ENCODE peak calls at places on chromosomes 5 and 9, in five cellular contexts. One of them, this sample, is unnamed. For H3K36me3, the result is how much of the 10 kb centered on the place peaks cover.

GRCh38 chr9:11551106-11551505 is 938.3 kb upstream of the PTPRD start:
- ATAC-seq in HepG2: no peak
- ATAC-seq in upper lobe of left lung: no peak
- ATAC-seq in K562: no peak
- ATAC-seq in GM12878: no peak
- ATAC-seq in this sample: no peak

GRCh38 chr5:126339215-126339805 is 83.9 kb upstream of the GRAMD2B start:
- ATAC-seq in HepG2: peak
- ATAC-seq in upper lobe of left lung: no peak
- ATAC-seq in GM12878: peak
- ATAC-seq in K562: peak
- ATAC-seq in this sample: peak

GRCh38 chr5:16736158-16736994 is 119.6 kb upstream of the RETREG1 start:
- ATAC-seq in upper lobe of left lung: peak
- ATAC-seq in GM12878: no peak
- ATAC-seq in K562: peak
- ATAC-seq in HepG2: peak
- ATAC-seq in this sample: no peak

GRCh38 chr5:140596364-140596763 is 31.7 kb downstream of the SLC35A4 start:
- ATAC-seq in upper lobe of left lung: no peak
- ATAC-seq in GM12878: no peak
- ATAC-seq in HepG2: no peak
- ATAC-seq in K562: no peak
- ATAC-seq in this sample: no peak

GRCh38 chr5:72363146-72363802 is 43.1 kb downstream of the PTCD2 start:
- ATAC-seq in upper lobe of left lung: no peak
- ATAC-seq in K562: no peak
- ATAC-seq in HepG2: no peak
- ATAC-seq in GM12878: no peak
- ATAC-seq in this sample: no peak

GRCh38 chr5:60538955-60539866 is 160.8 kb downstream of the DEPDC1B start:
- ATAC-seq in K562: no peak
- ATAC-seq in HepG2: no peak
- ATAC-seq in upper lobe of left lung: no peak
- ATAC-seq in GM12878: no peak
- ATAC-seq in this sample: no peak

GRCh38 chr9:124259273-124260078 is 1.7 kb downstream of the NEK6 start:
- ATAC-seq in HepG2: peak
- ATAC-seq in K562: peak
- ATAC-seq in GM12878: peak
- ATAC-seq in upper lobe of left lung: peak
- ATAC-seq in this sample: peak

GRCh38 chr5:9817819-9818218 is 187.7 kb upstream of the TAS2R1 start:
- ATAC-seq in GM12878: no peak
- ATAC-seq in K562: no peak
- ATAC-seq in upper lobe of left lung: no peak
- ATAC-seq in HepG2: no peak
- ATAC-seq in this sample: no peak

GRCh38 chr5:67427745-67428298 is 231.2 kb upstream of the CD180 start:
- ATAC-seq in HepG2: no peak
- ATAC-seq in upper lobe of left lung: no peak
- ATAC-seq in GM12878: no peak
- ATAC-seq in K562: no peak
- ATAC-seq in this sample: no peak

GRCh38 chr5:90689064-90689463 is 130.5 kb downstream of the ADGRV1 start:
- ATAC-seq in GM12878: no peak
- ATAC-seq in upper lobe of left lung: no peak
- ATAC-seq in K562: peak
- ATAC-seq in HepG2: no peak
- ATAC-seq in this sample: no peak

GRCh38 chr5:42566658-42567313 is 143.5 kb downstream of the GHR start:
- ATAC-seq in HepG2: no peak
- ATAC-seq in upper lobe of left lung: no peak
- ATAC-seq in K562: no peak
- ATAC-seq in GM12878: no peak
- ATAC-seq in this sample: peak

GRCh38 chr5:111394580-111394979 is 117.8 kb downstream of the STARD4 start:
- ATAC-seq in GM12878: no peak
- ATAC-seq in HepG2: no peak
- ATAC-seq in K562: no peak
- ATAC-seq in upper lobe of left lung: no peak
- ATAC-seq in this sample: no peak

GRCh38 chr5:151743535-151743934 is 14.9 kb downstream of the ATOX1 start:
- ATAC-seq in upper lobe of left lung: no peak
- ATAC-seq in GM12878: no peak
- ATAC-seq in HepG2: no peak
- ATAC-seq in K562: no peak
- ATAC-seq in this sample: no peak

GRCh38 chr9:131690950-131691573 is 48.8 kb downstream of the RAPGEF1 start:
- ATAC-seq in upper lobe of left lung: no peak
- ATAC-seq in GM12878: peak
- ATAC-seq in K562: no peak
- ATAC-seq in HepG2: no peak
- ATAC-seq in this sample: no peak

GRCh38 chr9:93681316-93682154 is 105.2 kb downstream of the PHF2 start:
- ATAC-seq in HepG2: peak
- ATAC-seq in K562: peak
- ATAC-seq in GM12878: peak
- ATAC-seq in upper lobe of left lung: no peak
- ATAC-seq in this sample: no peak

GRCh38 chr9:114674798-114675554 is 7.0 kb downstream of the TEX48 start:
- ATAC-seq in HepG2: no peak
- ATAC-seq in K562: no peak
- ATAC-seq in upper lobe of left lung: no peak
- ATAC-seq in GM12878: no peak
- ATAC-seq in this sample: no peak

GRCh38 chr9:137311171-137311970 is 9.3 kb upstream of the NRARP start:
- ATAC-seq in GM12878: no peak
- ATAC-seq in K562: peak
- ATAC-seq in upper lobe of left lung: no peak
- ATAC-seq in HepG2: no peak
- ATAC-seq in this sample: no peak

GRCh38 chr5:92556747-92557146 is 1024.3 kb downstream of the NR2F1-AS1 start:
- ATAC-seq in HepG2: no peak
- ATAC-seq in GM12878: no peak
- ATAC-seq in K562: no peak
- ATAC-seq in upper lobe of left lung: no peak
- ATAC-seq in this sample: no peak

GRCh38 chr5:92553326-92553725 is 1027.7 kb downstream of the NR2F1-AS1 start:
- ATAC-seq in upper lobe of left lung: no peak
- ATAC-seq in K562: no peak
- ATAC-seq in HepG2: no peak
- ATAC-seq in GM12878: peak
- ATAC-seq in this sample: no peak

GRCh38 chr5:92548351-92548750 is 1032.7 kb downstream of the NR2F1-AS1 start:
- ATAC-seq in GM12878: no peak
- ATAC-seq in HepG2: no peak
- ATAC-seq in upper lobe of left lung: no peak
- ATAC-seq in K562: no peak
- ATAC-seq in this sample: no peak

GRCh38 chr5:92554447-92555085 is 1026.5 kb downstream of the NR2F1-AS1 start:
- ATAC-seq in GM12878: no peak
- ATAC-seq in K562: no peak
- ATAC-seq in HepG2: no peak
- ATAC-seq in upper lobe of left lung: no peak
- ATAC-seq in this sample: no peak

DNA sequence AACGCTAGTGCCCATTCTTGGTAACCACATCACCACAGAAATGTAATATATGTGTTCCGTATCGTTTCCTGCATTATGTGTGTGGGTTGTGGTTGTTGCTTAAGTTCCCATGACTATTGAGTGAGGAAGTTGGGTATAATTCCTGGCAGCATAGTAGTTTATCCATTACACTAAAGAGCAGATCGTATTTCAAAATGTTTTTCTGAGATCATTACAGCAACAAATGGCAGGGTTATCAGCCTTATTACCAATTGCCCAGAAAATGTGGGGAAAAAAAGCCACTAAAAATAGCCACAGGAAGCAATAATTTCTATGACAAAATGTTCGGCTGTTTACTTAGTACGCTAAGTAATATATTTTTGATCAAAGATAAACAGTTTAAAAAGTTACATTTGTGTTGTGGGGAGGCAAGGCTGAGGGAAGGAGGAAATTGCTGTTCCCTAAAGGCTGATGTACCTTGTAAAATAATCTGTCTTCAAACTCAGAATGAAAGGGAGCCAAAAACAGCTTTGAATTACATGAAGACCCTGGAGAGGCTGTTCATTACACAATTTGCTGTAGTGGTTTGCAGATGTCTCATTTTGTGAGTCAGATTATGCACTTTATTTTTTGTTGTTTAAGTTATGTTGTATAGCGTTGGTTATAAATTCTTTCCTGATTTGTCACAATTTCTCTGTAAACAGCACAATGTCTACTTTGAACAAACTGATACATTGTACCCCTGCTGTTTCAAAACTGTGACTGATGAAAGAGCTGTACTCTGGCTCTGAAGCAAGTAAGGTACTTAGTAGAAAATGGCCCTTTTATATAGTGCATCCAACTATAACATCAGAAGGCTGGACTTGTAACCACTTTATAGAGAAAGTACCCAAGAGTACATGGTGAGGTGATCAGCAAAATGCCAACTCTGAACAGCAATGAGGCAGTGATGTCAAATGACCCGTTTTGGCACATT is 1028.5 kb downstream of the NR2F1-AS1 start:
- ATAC-seq in GM12878: peak
- ATAC-seq in K562: no peak
- ATAC-seq in HepG2: peak
- ATAC-seq in upper lobe of left lung: no peak
- ATAC-seq in this sample: peak
- TF ChIP-seq EP300 in GM12878: no peak
- TF ChIP-seq EP300 in K562: no peak
- TF ChIP-seq EP300 in HepG2: no peak
- TF ChIP-seq EP300 in upper lobe of left lung: no peak
- TF ChIP-seq EP300 in this sample: no peak

DNA sequence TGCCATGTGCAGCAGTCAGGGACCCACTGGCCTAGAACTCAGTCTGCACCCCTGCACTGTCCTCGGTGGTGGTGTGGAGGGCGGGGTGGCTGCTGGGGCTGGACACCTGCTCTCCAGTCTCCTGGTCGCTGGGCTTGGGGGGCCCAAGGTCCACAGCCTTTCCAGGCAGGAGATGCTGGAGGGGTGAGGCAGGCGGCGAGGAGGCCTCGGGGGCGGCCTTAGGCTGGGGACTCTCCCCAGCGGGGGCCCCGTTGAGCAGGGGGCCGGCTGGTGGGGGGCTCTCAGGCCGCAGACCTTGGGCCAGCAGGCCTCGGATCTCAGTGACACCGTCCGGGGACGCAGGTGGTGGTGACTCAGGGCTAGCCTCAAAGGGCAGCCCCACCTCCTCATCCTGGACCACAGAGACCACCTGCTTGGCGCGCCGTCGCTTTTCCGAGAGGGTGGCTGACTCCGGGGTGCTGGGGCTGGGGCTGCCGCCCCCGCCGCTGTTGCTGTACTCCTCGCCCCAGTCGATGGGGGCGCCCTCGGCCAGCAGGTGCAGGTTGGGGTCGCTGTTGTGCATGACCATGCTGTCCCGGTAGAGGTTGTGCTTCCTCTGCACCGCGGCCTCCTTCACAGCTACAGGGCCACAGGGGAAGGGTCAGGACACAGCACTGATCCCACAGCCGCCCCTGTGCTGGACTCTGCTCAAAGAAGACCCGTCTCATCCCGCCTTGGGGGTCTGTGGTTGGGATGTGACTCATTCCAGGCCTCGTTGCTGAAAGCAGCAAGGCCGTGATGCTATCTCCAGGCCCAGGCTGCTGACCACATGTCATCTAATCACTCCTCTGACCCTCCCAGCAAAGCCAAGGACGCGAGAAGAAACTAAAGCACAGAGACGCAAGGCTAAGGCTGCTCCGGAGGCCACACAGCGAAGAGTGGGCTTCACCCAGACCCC is 55.8 kb downstream of the LRSAM1 start:
- ATAC-seq in upper lobe of left lung: no peak
- ATAC-seq in HepG2: no peak
- ATAC-seq in K562: peak
- ATAC-seq in GM12878: no peak
- ATAC-seq in this sample: no peak
- H3K36me3 ChIP-seq in upper lobe of left lung: under half
- H3K36me3 ChIP-seq in HepG2: under half
- H3K36me3 ChIP-seq in K562: half or more
- H3K36me3 ChIP-seq in GM12878: under half
- H3K36me3 ChIP-seq in this sample: half or more

GRCh38 chr9:89603629-89604462 is 966 bp upstream of the GADD45G start:
- ATAC-seq in upper lobe of left lung: peak
- ATAC-seq in GM12878: peak
- ATAC-seq in HepG2: peak
- ATAC-seq in K562: peak
- ATAC-seq in this sample: peak
- TF ChIP-seq CTCF in upper lobe of left lung: peak
- TF ChIP-seq CTCF in GM12878: peak
- TF ChIP-seq CTCF in HepG2: peak
- TF ChIP-seq CTCF in K562: peak
- TF ChIP-seq CTCF in this sample: peak

GRCh38 chr5:149420509-149421371 is 41.6 kb upstream of the IL17B start:
- ATAC-seq in upper lobe of left lung: no peak
- ATAC-seq in GM12878: no peak
- ATAC-seq in K562: no peak
- ATAC-seq in HepG2: no peak
- ATAC-seq in this sample: peak

GRCh38 chr5:149423287-149424268 is 44.5 kb upstream of the IL17B start:
- ATAC-seq in GM12878: no peak
- ATAC-seq in HepG2: peak
- ATAC-seq in upper lobe of left lung: peak
- ATAC-seq in K562: no peak
- ATAC-seq in this sample: peak

GRCh38 chr5:149421834-149422233 is 42.7 kb upstream of the IL17B start:
- ATAC-seq in upper lobe of left lung: no peak
- ATAC-seq in HepG2: no peak
- ATAC-seq in K562: no peak
- ATAC-seq in GM12878: no peak
- ATAC-seq in this sample: no peak

GRCh38 chr5:149421372-149421685 is 42.2 kb upstream of the IL17B start:
- ATAC-seq in HepG2: no peak
- ATAC-seq in GM12878: no peak
- ATAC-seq in K562: no peak
- ATAC-seq in upper lobe of left lung: no peak
- ATAC-seq in this sample: no peak

DNA sequence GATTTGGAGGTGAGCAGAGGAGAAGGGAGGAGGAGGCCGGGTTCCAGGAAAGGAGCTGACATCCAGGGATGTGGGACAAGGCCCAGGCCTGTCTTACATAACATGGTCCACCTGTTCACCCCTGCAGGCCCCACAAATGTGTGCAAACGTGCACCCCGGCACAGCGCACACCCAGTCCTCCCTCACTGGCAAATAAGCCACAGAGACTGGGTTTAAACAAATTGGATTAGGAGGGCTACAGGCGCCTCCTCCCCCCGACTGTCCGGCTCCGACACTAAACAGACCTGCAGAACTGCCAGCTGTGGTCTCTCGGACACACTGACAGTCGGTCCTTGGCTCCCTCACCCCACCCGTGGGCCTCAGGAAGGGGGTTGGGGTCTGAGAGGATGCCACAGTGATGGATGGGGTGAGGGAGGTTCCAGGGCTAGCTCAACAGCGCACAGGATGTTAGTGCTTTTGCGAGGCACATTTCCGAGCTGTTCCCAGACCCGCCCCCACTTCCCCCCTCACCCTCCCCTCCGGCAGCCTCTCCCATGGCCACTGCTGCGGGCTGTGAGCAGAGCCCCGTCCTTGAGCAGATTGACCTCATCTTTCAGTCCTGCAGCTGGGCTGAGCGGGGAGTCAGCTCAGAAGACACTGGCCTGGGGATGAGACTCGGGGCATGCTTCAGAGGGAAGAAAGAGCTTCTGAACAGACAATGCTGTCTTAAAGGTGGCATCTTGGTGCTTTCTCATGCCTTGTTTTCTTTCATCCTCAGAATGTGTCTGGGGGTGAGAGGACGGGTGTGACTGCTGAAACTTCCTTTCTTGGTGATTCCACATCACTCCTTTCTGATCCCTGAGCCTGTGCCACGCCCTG is 43.6 kb upstream of the IL17B start:
- ATAC-seq in K562: peak
- ATAC-seq in HepG2: peak
- ATAC-seq in upper lobe of left lung: peak
- ATAC-seq in GM12878: peak
- ATAC-seq in this sample: peak
- TF ChIP-seq EP300 in K562: no peak
- TF ChIP-seq EP300 in HepG2: no peak
- TF ChIP-seq EP300 in upper lobe of left lung: no peak
- TF ChIP-seq EP300 in GM12878: no peak
- TF ChIP-seq EP300 in this sample: no peak